ENCODE peak calls at places on chromosome 11, in nine cellular contexts. P is fibroblast of pulmonary artery; G is glutamatergic neuron; F is left lung; S is PC-9; N is CD8-positive, alpha-beta T cell; M is lower leg skin; J is brain microvascular endothelial cell; E is GM20000. O is an unnamed sample.

GRCh38 chr11:116853461-116854073 is 16.1 kb upstream of the APOA1 start:
- DNase-seq in E (peak), N (peak), G (no peak), P (peak), F (no peak), S (no peak), M (no peak), J (peak), O (no peak)

GRCh38 chr11:108340958-108341357 is 118.1 kb downstream of the ATM start:
- DNase-seq in M (no peak), E (no peak), F (no peak), N (no peak), J (no peak), P (no peak), S (peak), G (no peak), O (no peak)

GRCh38 chr11:46472662-46472994 is 81.1 kb upstream of the CHRM4 start:
- DNase-seq in F (no peak), E (no peak), N (no peak), P (no peak), M (no peak), S (peak), G (no peak), J (peak), O (no peak)

GRCh38 chr11:90756617-90757016 is 533.8 kb upstream of the CHORDC1 start:
- DNase-seq in N (no peak), G (no peak), F (no peak), J (no peak), M (no peak), S (no peak), E (no peak), P (no peak), O (no peak)

GRCh38 chr11:123386746-123387510 is 43.1 kb upstream of the GRAMD1B start:
- DNase-seq in J (no peak), P (no peak), F (no peak), N (no peak), G (no peak), E (no peak), M (no peak), S (no peak), O (no peak)

GRCh38 chr11:113577356-113578163 is 102.4 kb upstream of the DRD2 start:
- DNase-seq in E (no peak), P (no peak), J (no peak), N (no peak), M (no peak), G (no peak), F (no peak), S (peak), O (no peak)

GRCh38 chr11:44848203-44848962 is 102.3 kb downstream of the TP53I11 start:
- DNase-seq in M (no peak), S (no peak), F (no peak), N (no peak), J (no peak), P (no peak), G (no peak), E (no peak), O (no peak)

GRCh38 chr11:68012843-68013610 is 2.9 kb downstream of the ALDH3B1 start:
- DNase-seq in S (peak), N (no peak), G (no peak), J (peak), F (peak), E (no peak), M (no peak), P (peak), O (no peak)

GRCh38 chr11:117907276-117908110 is 21.7 kb downstream of the TMPRSS13 start:
- DNase-seq in F (peak), J (peak), E (peak), P (peak), S (peak), G (peak), M (peak), N (no peak), O (no peak)

GRCh38 chr11:61021661-61022212 is 50.3 kb downstream of the CD6 start:
- DNase-seq in M (no peak), E (no peak), J (no peak), S (peak), P (no peak), F (no peak), N (peak), G (no peak), O (no peak)

GRCh38 chr11:92628401-92629292 is 340.8 kb upstream of the MTNR1B start:
- DNase-seq in J (peak), M (no peak), P (no peak), E (no peak), G (no peak), F (no peak), N (no peak), S (no peak), O (no peak)

GRCh38 chr11:113864410-113864809 is 11.0 kb downstream of the USP28 start:
- DNase-seq in P (no peak), S (no peak), M (no peak), F (no peak), N (no peak), J (no peak), G (no peak), E (no peak), O (no peak)

GRCh38 chr11:110376711-110377324 is 52.9 kb upstream of the FDX1 start:
- DNase-seq in F (no peak), S (peak), N (no peak), J (peak), P (peak), M (peak), G (peak), E (peak), O (peak)

GRCh38 chr11:43392713-43393112 is 34.0 kb downstream of the TTC17 start:
- DNase-seq in E (no peak), S (no peak), J (no peak), M (no peak), P (no peak), F (no peak), G (no peak), N (no peak), O (no peak)

GRCh38 chr11:115453158-115453557 is 51.1 kb downstream of the CADM1 start:
- DNase-seq in S (no peak), P (no peak), J (no peak), N (no peak), F (no peak), G (no peak), E (no peak), M (no peak), O (no peak)

GRCh38 chr11:39541945-39542351 is 1917.5 kb downstream of the LRRC4C start:
- DNase-seq in S (no peak), N (no peak), E (no peak), J (no peak), F (no peak), G (no peak), M (no peak), P (no peak), O (no peak)

GRCh38 chr11:55357560-55358184 is 10.1 kb upstream of the OR4A15 start:
- DNase-seq in G (no peak), F (no peak), N (no peak), P (no peak), M (no peak), S (no peak), E (no peak), J (no peak), O (no peak)

GRCh38 chr11:128948583-128948982 is 5.9 kb upstream of the TP53AIP1 start:
- DNase-seq in N (no peak), J (no peak), G (no peak), P (no peak), E (no peak), M (no peak), F (no peak), S (no peak), O (no peak)

GRCh38 chr11:93719310-93719709 is 22.0 kb downstream of the TAF1D start:
- DNase-seq in M (no peak), G (no peak), E (no peak), S (no peak), F (no peak), P (no peak), N (no peak), J (no peak), O (no peak)

GRCh38 chr11:35930466-35930865 is 13.4 kb upstream of the LDLRAD3 start:
- DNase-seq in J (no peak), M (no peak), N (no peak), G (no peak), S (no peak), P (no peak), E (no peak), F (no peak), O (no peak)

GRCh38 chr11:105100206-105100605 is 39.4 kb downstream of the CARD18 start:
- DNase-seq in N (no peak), E (no peak), F (no peak), M (no peak), G (no peak), S (peak), J (no peak), P (no peak), O (no peak)

GRCh38 chr11:76551400-76551799 is 106.6 kb downstream of the EMSY start:
- DNase-seq in G (no peak), S (no peak), E (no peak), F (no peak), J (no peak), M (no peak), N (no peak), P (peak), O (no peak)

GRCh38 chr11:69213964-69214363 is 58.2 kb downstream of the SMIM38 start:
- DNase-seq in P (no peak), F (no peak), E (no peak), G (no peak), S (no peak), N (no peak), M (peak), J (no peak), O (no peak)

GRCh38 chr11:69642913-69643632 is 2.1 kb downstream of the CCND1 start:
- DNase-seq in N (peak), E (peak), S (peak), J (peak), P (peak), G (peak), M (peak), F (peak), O (peak)

GRCh38 chr11:69129647-69130046 is 26.1 kb upstream of the SMIM38 start:
- DNase-seq in J (no peak), P (no peak), F (no peak), N (no peak), G (no peak), S (no peak), E (no peak), M (peak), O (no peak)

GRCh38 chr11:83914995-83915394 is 628.8 kb upstream of the CCDC90B start:
- DNase-seq in N (no peak), M (no peak), S (no peak), J (no peak), G (no peak), P (no peak), E (no peak), F (no peak), O (no peak)

GRCh38 chr11:76617553-76618265 is 52.8 kb downstream of the LRRC32 start:
- DNase-seq in P (peak), G (no peak), M (peak), F (no peak), E (no peak), J (peak), S (no peak), N (no peak), O (no peak)

GRCh38 chr11:87359401-87359800 is 321.7 kb downstream of the TMEM135 start:
- DNase-seq in G (no peak), J (no peak), S (no peak), M (no peak), E (no peak), P (no peak), N (no peak), F (no peak), O (no peak)

GRCh38 chr11:128893578-128894295 is 2.6 kb downstream of the KCNJ5 start:
- DNase-seq in S (no peak), E (no peak), N (no peak), M (no peak), P (no peak), J (no peak), F (no peak), G (no peak), O (no peak)

GRCh38 chr11:92380882-92381281 is 156.3 kb downstream of the FAT3 start:
- DNase-seq in M (no peak), N (no peak), F (no peak), G (no peak), P (peak), E (no peak), J (peak), S (no peak), O (no peak)

GRCh38 chr11:43367382-43368178 is 8.9 kb downstream of the TTC17 start:
- DNase-seq in P (peak), N (no peak), E (peak), F (no peak), S (no peak), J (no peak), M (no peak), G (no peak), O (no peak)

GRCh38 chr11:46162700-46163099 is 41.4 kb upstream of the PHF21A start:
- DNase-seq in G (no peak), N (no peak), E (no peak), S (no peak), P (no peak), F (no peak), M (no peak), J (no peak), O (no peak)

GRCh38 chr11:40722179-40722795 is 737.2 kb downstream of the LRRC4C start:
- DNase-seq in G (peak), F (no peak), S (peak), N (no peak), P (peak), J (no peak), E (peak), M (no peak), O (peak)

GRCh38 chr11:8092587-8093424 is 11.8 kb downstream of the TUB start:
- DNase-seq in S (peak), F (no peak), N (no peak), J (peak), E (peak), P (peak), M (peak), G (peak), O (no peak)

GRCh38 chr11:76293189-76293631 is 86.9 kb upstream of the WNT11 start:
- DNase-seq in G (no peak), M (no peak), J (no peak), F (no peak), S (no peak), N (no peak), E (peak), P (no peak), O (no peak)

GRCh38 chr11:92886243-92886905 is 83.1 kb upstream of the MTNR1B start:
- DNase-seq in E (peak), N (no peak), M (no peak), J (peak), P (peak), S (peak), G (peak), F (no peak), O (peak)

GRCh38 chr11:65266210-65266609 is 4.4 kb downstream of the POLA2 start:
- DNase-seq in P (peak), G (no peak), N (no peak), J (no peak), M (no peak), S (no peak), E (no peak), F (no peak), O (no peak)
- TF ChIP-seq CTCF in P (peak), G (no peak), N (no peak), J (peak), M (no peak), S (no peak), E (no peak), F (no peak), O (peak)

GRCh38 chr11:883527-883926 is 27.1 kb downstream of the CHID1 start:
- DNase-seq in J (no peak), G (no peak), S (no peak), E (no peak), F (no peak), M (no peak), N (no peak), P (no peak), O (no peak)

GRCh38 chr11:880447-880846 is 30.2 kb downstream of the CHID1 start:
- DNase-seq in F (no peak), N (no peak), G (no peak), S (no peak), P (no peak), M (no peak), J (no peak), E (no peak), O (no peak)

GRCh38 chr11:884578-885070 is 26.0 kb downstream of the CHID1 start:
- DNase-seq in N (no peak), M (no peak), E (no peak), F (no peak), S (no peak), J (no peak), G (no peak), P (no peak), O (no peak)

GRCh38 chr11:886568-886967 is 24.0 kb downstream of the CHID1 start:
- DNase-seq in P (no peak), E (no peak), F (no peak), J (no peak), G (no peak), M (no peak), S (no peak), N (no peak), O (no peak)

DNA sequence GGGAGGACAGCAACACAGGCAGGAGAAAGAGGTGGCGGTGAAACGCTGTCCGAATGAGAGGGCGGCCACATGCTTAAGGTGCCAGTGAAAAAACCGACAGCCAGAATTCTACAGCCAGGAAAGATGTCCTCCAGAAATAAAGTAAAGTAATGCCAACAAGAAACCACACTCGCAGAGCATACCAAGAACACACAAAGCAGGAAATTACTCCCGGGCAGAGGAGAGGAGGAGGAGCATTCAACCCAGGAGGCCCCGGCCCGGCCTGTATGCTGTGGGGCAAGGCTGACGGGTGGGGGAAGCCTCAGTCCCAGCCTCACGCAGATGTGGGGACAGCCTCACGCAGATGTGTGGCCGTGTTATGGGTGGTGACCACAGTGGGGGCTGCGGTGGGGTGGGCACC is 28.0 kb downstream of the CHID1 start:
- DNase-seq in N (no peak), P (no peak), F (no peak), J (no peak), G (no peak), E (no peak), S (no peak), M (no peak), O (no peak)
- TF ChIP-seq CTCF in N (no peak), P (no peak), F (no peak), J (no peak), G (no peak), E (no peak), S (no peak), M (no peak), O (no peak)

GRCh38 chr11:63681208-63682044 is at the start of gene RTN3:
- DNase-seq in M (peak), S (peak), E (peak), F (peak), G (peak), P (peak), J (peak), N (peak), O (peak)
- TF ChIP-seq CTCF in M (no peak), S (no peak), E (no peak), F (no peak), G (no peak), P (no peak), J (no peak), N (peak), O (no peak)

GRCh38 chr11:2316169-2316962 is 14.6 kb downstream of the TSPAN32 start:
- DNase-seq in N (no peak), J (no peak), E (no peak), F (peak), S (no peak), G (no peak), M (peak), P (no peak), O (no peak)

GRCh38 chr11:2318707-2319106 is 16.9 kb downstream of the TSPAN32 start:
- DNase-seq in P (no peak), M (peak), F (no peak), S (no peak), G (no peak), J (no peak), N (no peak), E (no peak), O (no peak)

GRCh38 chr11:2316963-2317244 is 15.1 kb downstream of the TSPAN32 start:
- DNase-seq in E (no peak), M (peak), J (no peak), F (no peak), G (no peak), P (no peak), N (no peak), S (no peak), O (no peak)

GRCh38 chr11:2318123-2318522 is 16.3 kb downstream of the TSPAN32 start:
- DNase-seq in E (no peak), G (no peak), F (no peak), M (peak), J (no peak), P (no peak), S (no peak), N (no peak), O (no peak)

DNA sequence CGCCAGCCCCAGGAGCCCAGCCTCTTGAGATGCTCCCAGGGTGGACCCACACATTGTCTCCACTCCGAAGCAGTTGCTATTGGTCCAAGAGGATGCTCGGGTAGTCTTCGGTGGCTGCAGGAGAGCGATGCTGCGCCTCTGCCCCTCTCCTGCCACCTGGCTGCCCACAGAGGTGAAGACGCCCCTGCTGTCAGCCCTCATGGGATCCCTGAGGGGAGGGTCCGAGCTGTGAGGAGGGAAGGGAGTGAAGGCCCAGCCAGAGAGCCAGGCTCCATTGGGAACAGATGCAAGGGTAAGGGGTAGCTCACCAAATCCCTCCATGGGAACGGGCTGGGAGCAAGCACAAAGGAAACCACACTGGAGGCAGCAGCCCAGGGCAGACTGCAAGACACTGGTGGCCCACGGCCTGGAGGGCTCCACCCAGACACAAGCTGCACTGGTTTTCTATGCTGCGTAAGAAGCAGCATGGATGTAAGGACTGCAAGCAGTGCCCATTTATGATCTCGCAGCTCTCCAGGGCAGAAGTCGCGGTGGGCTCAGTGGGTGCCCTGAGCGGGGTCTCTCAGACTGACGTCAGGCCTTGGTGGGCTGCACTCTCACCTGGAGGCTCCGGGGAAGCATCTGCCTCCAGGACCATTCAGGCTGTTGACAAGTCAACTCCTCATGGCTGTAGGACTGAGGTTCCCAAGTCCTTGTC is 15.7 kb downstream of the TSPAN32 start:
- DNase-seq in P (no peak), F (peak), N (no peak), E (no peak), G (no peak), M (peak), J (no peak), S (no peak), O (no peak)
- TF ChIP-seq CTCF in P (no peak), F (no peak), N (no peak), E (no peak), G (no peak), M (no peak), J (no peak), S (no peak), O (no peak)

DNA sequence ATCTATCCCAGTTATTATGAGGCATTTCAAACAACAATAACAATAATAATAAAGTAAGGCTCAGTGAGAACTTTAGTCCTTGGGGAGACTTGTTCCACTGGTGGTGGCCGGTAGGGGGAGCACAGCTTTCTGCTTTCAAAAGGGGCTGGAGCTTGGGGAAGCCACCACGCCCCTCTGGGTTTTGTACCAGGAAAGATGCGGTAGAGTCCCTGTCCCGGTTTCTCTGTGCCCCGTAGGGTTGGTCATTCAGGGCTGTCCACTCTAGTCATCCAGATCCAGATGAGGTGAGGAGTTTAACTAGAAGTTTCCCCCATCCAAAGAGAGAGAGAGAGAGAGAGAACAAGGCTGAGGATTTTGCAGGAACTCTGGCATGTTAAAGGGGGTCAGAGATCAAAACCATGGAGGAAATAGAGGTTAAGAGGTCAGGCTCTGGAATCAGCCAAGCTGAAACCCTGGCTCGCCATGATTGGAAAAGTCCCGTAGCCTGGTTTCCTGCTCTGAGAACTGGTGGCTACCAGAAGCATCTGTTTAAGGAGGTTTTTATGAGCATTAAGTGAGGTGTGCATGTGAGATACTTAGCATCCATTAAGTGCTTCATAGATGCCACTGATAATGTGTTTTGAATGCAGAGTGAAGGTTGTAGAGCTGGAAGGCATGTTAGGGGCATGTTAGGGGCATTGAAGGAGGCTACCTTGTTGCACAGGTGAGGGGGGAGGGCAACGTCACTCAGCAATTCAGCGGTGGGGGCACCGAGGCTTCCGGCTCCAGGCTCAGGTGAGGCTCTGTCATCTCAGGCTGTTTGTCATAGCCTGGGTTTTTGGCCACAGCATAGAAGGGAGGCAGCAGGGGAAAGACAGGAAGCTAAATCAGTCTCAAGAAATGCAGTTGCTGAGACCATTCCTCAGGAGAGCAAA is 298.7 kb downstream of the NTM start:
- DNase-seq in J (peak), F (no peak), S (peak), M (no peak), N (no peak), P (peak), G (peak), E (peak), O (no peak)
- TF ChIP-seq CTCF in J (peak), F (peak), S (peak), M (no peak), N (peak), P (peak), G (peak), E (peak), O (peak)

O was measured in D721Med.